ENCODE peak calls at places on chromosomes 7 and 10, in six cellular contexts. One of them, this sample, is unnamed.

GRCh38 chr10:12308976-12309375 is 40.4 kb upstream of the CAMK1D start:
- DNase-seq in tibial nerve: peak; percentile 20
- DNase-seq in HCT116: no peak
- DNase-seq in IMR-90: no peak
- DNase-seq in ovary: no peak
- DNase-seq in body of pancreas: no peak
- DNase-seq in this sample: no peak

GRCh38 chr7:140534743-140535142 is 55.4 kb upstream of the MKRN1 start:
- DNase-seq in tibial nerve: peak; percentile 35
- DNase-seq in HCT116: no peak
- DNase-seq in IMR-90: no peak
- DNase-seq in ovary: no peak
- DNase-seq in body of pancreas: no peak
- DNase-seq in this sample: no peak

GRCh38 chr10:97508342-97508741 is 9.6 kb downstream of the UBTD1 start:
- DNase-seq in tibial nerve: no peak
- DNase-seq in HCT116: no peak
- DNase-seq in IMR-90: peak; percentile 72
- DNase-seq in ovary: no peak
- DNase-seq in body of pancreas: no peak
- DNase-seq in this sample: no peak

GRCh38 chr10:12103743-12104142 is 25.7 kb upstream of the SEC61A2 start:
- DNase-seq in tibial nerve: no peak
- DNase-seq in HCT116: no peak
- DNase-seq in IMR-90: no peak
- DNase-seq in ovary: no peak
- DNase-seq in body of pancreas: no peak
- DNase-seq in this sample: no peak

GRCh38 chr10:112654794-112655193 is 207.8 kb downstream of the VTI1A start:
- DNase-seq in tibial nerve: no peak
- DNase-seq in HCT116: no peak
- DNase-seq in IMR-90: no peak
- DNase-seq in ovary: no peak
- DNase-seq in body of pancreas: no peak
- DNase-seq in this sample: no peak

GRCh38 chr10:21031232-21031790 is 134.2 kb upstream of the NEBL start:
- DNase-seq in tibial nerve: no peak
- DNase-seq in HCT116: no peak
- DNase-seq in IMR-90: no peak
- DNase-seq in ovary: no peak
- DNase-seq in body of pancreas: no peak
- DNase-seq in this sample: no peak

GRCh38 chr10:88092265-88092664 is 228.8 kb downstream of the PTEN start:
- DNase-seq in tibial nerve: no peak
- DNase-seq in HCT116: no peak
- DNase-seq in IMR-90: no peak
- DNase-seq in ovary: no peak
- DNase-seq in body of pancreas: no peak
- DNase-seq in this sample: no peak

GRCh38 chr7:133401225-133401624 is 148.3 kb downstream of the EXOC4 start:
- DNase-seq in tibial nerve: no peak
- DNase-seq in HCT116: no peak
- DNase-seq in IMR-90: peak; percentile 11
- DNase-seq in ovary: no peak
- DNase-seq in body of pancreas: no peak
- DNase-seq in this sample: no peak

GRCh38 chr7:13155188-13155587 is 467.8 kb downstream of the ARL4A start:
- DNase-seq in tibial nerve: no peak
- DNase-seq in HCT116: no peak
- DNase-seq in IMR-90: peak; percentile 10
- DNase-seq in ovary: no peak
- DNase-seq in body of pancreas: no peak
- DNase-seq in this sample: no peak

GRCh38 chr10:130477360-130477759 is 341.2 kb downstream of the GLRX3 start:
- DNase-seq in tibial nerve: no peak
- DNase-seq in HCT116: no peak
- DNase-seq in IMR-90: no peak
- DNase-seq in ovary: no peak
- DNase-seq in body of pancreas: no peak
- DNase-seq in this sample: no peak

GRCh38 chr7:43554423-43554822 is 28.5 kb upstream of the STK17A start:
- DNase-seq in tibial nerve: no peak
- DNase-seq in HCT116: no peak
- DNase-seq in IMR-90: no peak
- DNase-seq in ovary: no peak
- DNase-seq in body of pancreas: no peak
- DNase-seq in this sample: no peak

GRCh38 chr10:33042565-33042964 is 84.5 kb upstream of the ITGB1 start:
- DNase-seq in tibial nerve: no peak
- DNase-seq in HCT116: no peak
- DNase-seq in IMR-90: no peak
- DNase-seq in ovary: no peak
- DNase-seq in body of pancreas: no peak
- DNase-seq in this sample: no peak

GRCh38 chr7:117324940-117325339 is 2.1 kb upstream of the WNT2 start:
- DNase-seq in tibial nerve: no peak
- DNase-seq in HCT116: no peak
- DNase-seq in IMR-90: no peak
- DNase-seq in ovary: no peak
- DNase-seq in body of pancreas: no peak
- DNase-seq in this sample: no peak

GRCh38 chr10:43396061-43396927 is 12.7 kb downstream of the HNRNPF start:
- DNase-seq in tibial nerve: peak; percentile 59
- DNase-seq in HCT116: no peak
- DNase-seq in IMR-90: peak; percentile 58
- DNase-seq in ovary: peak; percentile 85
- DNase-seq in body of pancreas: peak; percentile 81
- DNase-seq in this sample: peak; percentile 85
- TF ChIP-seq POLR2A in tibial nerve: no peak
- TF ChIP-seq POLR2A in HCT116: no peak
- TF ChIP-seq POLR2A in IMR-90: peak; percentile 60
- TF ChIP-seq POLR2A in ovary: no peak
- TF ChIP-seq POLR2A in body of pancreas: no peak
- TF ChIP-seq POLR2A in this sample: peak; percentile 76

GRCh38 chr7:123669485-123669884 is 13.8 kb downstream of the LMOD2 start:
- DNase-seq in tibial nerve: no peak
- DNase-seq in HCT116: no peak
- DNase-seq in IMR-90: no peak
- DNase-seq in ovary: no peak
- DNase-seq in body of pancreas: no peak
- DNase-seq in this sample: no peak

GRCh38 chr7:123665896-123666295 is 10.2 kb downstream of the LMOD2 start:
- DNase-seq in tibial nerve: no peak
- DNase-seq in HCT116: no peak
- DNase-seq in IMR-90: no peak
- DNase-seq in ovary: no peak
- DNase-seq in body of pancreas: peak; percentile 49
- DNase-seq in this sample: no peak

GRCh38 chr7:123665157-123665556 is 9.5 kb downstream of the LMOD2 start:
- DNase-seq in tibial nerve: no peak
- DNase-seq in HCT116: no peak
- DNase-seq in IMR-90: peak; percentile 16
- DNase-seq in ovary: no peak
- DNase-seq in body of pancreas: no peak
- DNase-seq in this sample: no peak

GRCh38 chr7:123663200-123663599 is 7.5 kb downstream of the LMOD2 start:
- DNase-seq in tibial nerve: no peak
- DNase-seq in HCT116: no peak
- DNase-seq in IMR-90: no peak
- DNase-seq in ovary: no peak
- DNase-seq in body of pancreas: no peak
- DNase-seq in this sample: no peak

GRCh38 chr7:123666492-123666891 is 10.8 kb downstream of the LMOD2 start:
- DNase-seq in tibial nerve: no peak
- DNase-seq in HCT116: no peak
- DNase-seq in IMR-90: no peak
- DNase-seq in ovary: no peak
- DNase-seq in body of pancreas: no peak
- DNase-seq in this sample: no peak
- TF ChIP-seq POLR2A in tibial nerve: no peak
- TF ChIP-seq POLR2A in HCT116: no peak
- TF ChIP-seq POLR2A in IMR-90: no peak
- TF ChIP-seq POLR2A in ovary: no peak
- TF ChIP-seq POLR2A in body of pancreas: no peak
- TF ChIP-seq POLR2A in this sample: no peak

GRCh38 chr7:150432915-150433892 is 17.2 kb upstream of the GIMAP8 start:
- DNase-seq in tibial nerve: no peak
- DNase-seq in HCT116: no peak
- DNase-seq in IMR-90: no peak
- DNase-seq in ovary: no peak
- DNase-seq in body of pancreas: no peak
- DNase-seq in this sample: peak; percentile 25
- TF ChIP-seq POLR2A in tibial nerve: no peak
- TF ChIP-seq POLR2A in HCT116: no peak
- TF ChIP-seq POLR2A in IMR-90: no peak
- TF ChIP-seq POLR2A in ovary: no peak
- TF ChIP-seq POLR2A in body of pancreas: no peak
- TF ChIP-seq POLR2A in this sample: no peak

DNA sequence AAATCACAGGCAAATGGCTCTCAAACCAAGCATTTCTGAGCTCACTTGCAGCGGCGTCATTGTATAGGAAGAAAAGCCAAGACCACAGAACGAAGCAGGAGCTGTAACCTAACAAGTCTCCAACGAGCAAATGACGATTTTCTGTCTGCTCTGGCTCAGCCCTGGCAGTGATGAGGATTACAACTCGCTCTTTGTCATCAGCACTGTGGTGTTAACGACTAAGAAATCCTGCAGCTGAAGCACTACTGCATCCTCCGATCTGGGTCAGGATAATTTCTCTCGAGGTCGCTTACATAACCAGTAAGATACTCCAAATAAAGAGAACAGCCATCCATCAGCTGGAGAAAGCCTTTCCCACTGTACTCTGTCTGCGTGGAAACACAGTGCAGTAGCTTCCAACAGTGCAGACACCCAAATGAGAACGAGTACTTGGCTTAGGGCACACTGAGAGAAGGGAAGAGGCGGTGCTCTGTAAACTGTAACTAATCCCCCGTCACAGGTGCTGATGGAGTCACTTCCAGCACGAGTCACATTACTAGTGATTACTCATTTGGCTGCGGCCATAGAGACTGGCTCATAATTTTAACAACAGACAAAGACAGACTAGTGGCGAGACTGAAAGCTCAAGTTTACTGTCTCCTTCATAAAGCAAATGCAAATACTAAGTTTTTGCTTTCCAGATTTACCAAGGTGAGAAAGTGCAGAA is 135.8 kb downstream of the NRBF2 start:
- DNase-seq in tibial nerve: peak; percentile 63
- DNase-seq in HCT116: peak; percentile 94
- DNase-seq in IMR-90: peak; percentile 97
- DNase-seq in ovary: peak; percentile 88
- DNase-seq in body of pancreas: peak; percentile 89
- DNase-seq in this sample: peak; percentile 89
- TF ChIP-seq POLR2A in tibial nerve: peak; percentile 84
- TF ChIP-seq POLR2A in HCT116: peak; percentile 90
- TF ChIP-seq POLR2A in IMR-90: peak; percentile 98
- TF ChIP-seq POLR2A in ovary: peak; percentile 88
- TF ChIP-seq POLR2A in body of pancreas: peak; percentile 94
- TF ChIP-seq POLR2A in this sample: peak; percentile 98

GRCh38 chr7:130941322-130942210 is 207.6 kb upstream of the KLF14 start:
- DNase-seq in tibial nerve: no peak
- DNase-seq in HCT116: no peak
- DNase-seq in IMR-90: peak; percentile 84
- DNase-seq in ovary: peak; percentile 63
- DNase-seq in body of pancreas: peak; percentile 82
- DNase-seq in this sample: peak; percentile 72
- TF ChIP-seq POLR2A in tibial nerve: peak; percentile 39
- TF ChIP-seq POLR2A in HCT116: no peak
- TF ChIP-seq POLR2A in IMR-90: peak; percentile 60
- TF ChIP-seq POLR2A in ovary: peak; percentile 12
- TF ChIP-seq POLR2A in body of pancreas: no peak
- TF ChIP-seq POLR2A in this sample: peak; percentile 43

GRCh38 chr7:149495785-149496641 is 1.6 kb downstream of the ZNF746 start:
- DNase-seq in tibial nerve: peak; percentile 33
- DNase-seq in HCT116: no peak
- DNase-seq in IMR-90: peak; percentile 85
- DNase-seq in ovary: peak; percentile 87
- DNase-seq in body of pancreas: peak; percentile 70
- DNase-seq in this sample: peak; percentile 62

GRCh38 chr7:149500201-149500600 is 2.6 kb upstream of the ZNF746 start:
- DNase-seq in tibial nerve: no peak
- DNase-seq in HCT116: no peak
- DNase-seq in IMR-90: no peak
- DNase-seq in ovary: no peak
- DNase-seq in body of pancreas: no peak
- DNase-seq in this sample: no peak

GRCh38 chr7:149496642-149497391 is 792 bp downstream of the ZNF746 start:
- DNase-seq in tibial nerve: no peak
- DNase-seq in HCT116: no peak
- DNase-seq in IMR-90: peak; percentile 15
- DNase-seq in ovary: peak; percentile 70
- DNase-seq in body of pancreas: peak; percentile 57
- DNase-seq in this sample: peak; percentile 58

GRCh38 chr7:149494738-149495368 is 2.8 kb downstream of the ZNF746 start:
- DNase-seq in tibial nerve: no peak
- DNase-seq in HCT116: no peak
- DNase-seq in IMR-90: peak; percentile 61
- DNase-seq in ovary: no peak
- DNase-seq in body of pancreas: no peak
- DNase-seq in this sample: no peak

GRCh38 chr7:149497467-149498261 is at the start of gene ZNF746:
- DNase-seq in tibial nerve: peak; percentile 50
- DNase-seq in HCT116: peak; percentile 41
- DNase-seq in IMR-90: peak; percentile 76
- DNase-seq in ovary: peak; percentile 65
- DNase-seq in body of pancreas: peak; percentile 90
- DNase-seq in this sample: peak; percentile 85
- TF ChIP-seq POLR2A in tibial nerve: peak; percentile 53
- TF ChIP-seq POLR2A in HCT116: peak; percentile 64
- TF ChIP-seq POLR2A in IMR-90: peak; percentile 58
- TF ChIP-seq POLR2A in ovary: peak; percentile 32
- TF ChIP-seq POLR2A in body of pancreas: peak; percentile 25
- TF ChIP-seq POLR2A in this sample: no peak

GRCh38 chr10:71606721-71607430 is 112.7 kb downstream of the C10orf105 start:
- DNase-seq in tibial nerve: no peak
- DNase-seq in HCT116: no peak
- DNase-seq in IMR-90: no peak
- DNase-seq in ovary: no peak
- DNase-seq in body of pancreas: no peak
- DNase-seq in this sample: no peak
- TF ChIP-seq POLR2A in tibial nerve: no peak
- TF ChIP-seq POLR2A in HCT116: no peak
- TF ChIP-seq POLR2A in IMR-90: no peak
- TF ChIP-seq POLR2A in ovary: no peak
- TF ChIP-seq POLR2A in body of pancreas: no peak
- TF ChIP-seq POLR2A in this sample: no peak

This sample was measured in transverse colon.